ENCODE peak calls at places on chromosomes 13 and 19, in seven cellular contexts. I is CD4-positive, alpha-beta T cell; P is HepG2; S is mammary epithelial cell; N is transverse colon; F is bronchial epithelial cell; V is WTC11. K is an unnamed sample.
A peak's percentile ranks its signal among the peaks of the same experiment; 100 is the strongest.

GRCh38 chr13:108214511-108215383 is 589 bp downstream of the LIG4 start:
- DNase-seq in V (peak; percentile 17), I (no peak), N (no peak), F (peak; percentile 26), S (peak; percentile 14), P (no peak), K (no peak)

GRCh38 chr19:39436350-39436716 is 584 bp upstream of the RPS16 start:
- DNase-seq in F (no peak), N (no peak), S (no peak), I (no peak), P (no peak), V (no peak), K (no peak)

GRCh38 chr13:100883453-100883852 is 208.9 kb upstream of the TMTC4 start:
- DNase-seq in I (no peak), S (no peak), N (no peak), P (peak; percentile 4), F (no peak), V (no peak), K (no peak)

GRCh38 chr13:79501538-79502232 is 20.7 kb downstream of the NDFIP2 start:
- DNase-seq in S (peak; percentile 23), V (no peak), P (no peak), I (no peak), N (no peak), F (peak; percentile 45), K (no peak)

GRCh38 chr19:2016041-2016807 is 710 bp upstream of the BTBD2 start:
- DNase-seq in V (peak; percentile 57), S (peak; percentile 66), F (peak; percentile 57), N (peak; percentile 84), P (peak; percentile 63), I (peak; percentile 42), K (peak; percentile 92)

GRCh38 chr13:30690282-30691188 is 44.8 kb upstream of the ALOX5AP start:
- DNase-seq in P (no peak), N (peak; percentile 74), S (peak; percentile 62), F (peak; percentile 63), I (peak; percentile 15), V (no peak), K (no peak)

GRCh38 chr19:4374451-4375163 is 25.7 kb downstream of the SH3GL1 start:
- DNase-seq in N (peak; percentile 70), P (peak; percentile 79), I (no peak), S (peak; percentile 74), V (no peak), F (peak; percentile 67), K (no peak)

GRCh38 chr13:94548382-94549240 is 47.3 kb downstream of the TGDS start:
- DNase-seq in I (peak; percentile 38), P (peak; percentile 49), F (peak; percentile 21), S (no peak), V (peak; percentile 73), N (peak; percentile 59), K (peak; percentile 71)

GRCh38 chr19:18894254-18895037 is 1.5 kb downstream of the CERS1 start:
- DNase-seq in V (peak; percentile 58), P (no peak), N (no peak), F (no peak), I (no peak), S (no peak), K (peak; percentile 66)

GRCh38 chr19:14369399-14370168 is 11.7 kb upstream of the ADGRE5 start:
- DNase-seq in V (no peak), P (no peak), N (peak; percentile 50), F (no peak), I (peak; percentile 88), S (no peak), K (peak; percentile 42)

GRCh38 chr19:30708416-30708815 is 336.2 kb downstream of the ZNF536 start:
- DNase-seq in F (no peak), S (no peak), P (no peak), I (no peak), N (no peak), V (no peak), K (no peak)

GRCh38 chr13:112071011-112071901 is 4.3 kb downstream of the SOX1 start:
- DNase-seq in F (no peak), V (no peak), S (no peak), N (no peak), I (no peak), P (no peak), K (no peak)

GRCh38 chr19:40584007-40584406 is 7.3 kb downstream of the SHKBP1 start:
- DNase-seq in V (no peak), N (no peak), F (peak; percentile 45), P (no peak), I (no peak), S (no peak), K (no peak)

GRCh38 chr19:17370026-17370587 is 7.0 kb downstream of the PLVAP start:
- DNase-seq in S (no peak), P (no peak), F (no peak), V (no peak), I (no peak), N (no peak), K (peak; percentile 66)

DNA sequence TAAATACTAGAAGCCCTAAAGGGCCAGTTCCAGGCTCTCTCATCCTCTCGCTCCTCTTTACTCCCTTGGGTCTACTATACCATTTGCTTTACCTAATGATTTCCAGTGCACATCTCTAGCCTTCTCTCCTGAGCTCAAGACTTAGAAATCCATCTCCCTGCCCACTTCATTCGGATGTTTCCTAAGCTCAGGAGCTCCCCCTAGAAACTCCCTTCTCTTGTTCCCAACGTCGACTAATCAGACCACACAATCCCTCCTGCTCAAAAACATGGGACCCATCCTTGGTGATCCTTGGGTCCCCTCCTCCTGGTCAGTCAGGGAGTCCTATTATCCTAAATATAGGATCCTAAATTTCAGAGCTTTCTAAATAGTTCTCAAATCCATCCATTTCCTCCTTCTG is 21.1 kb upstream of the STK24 start:
- DNase-seq in F (no peak), I (no peak), S (no peak), P (peak; percentile 24), V (no peak), N (no peak), K (no peak)
- TF ChIP-seq CTCF in F (no peak), I (no peak), S (no peak), P (peak; percentile 44), V (no peak), N (no peak), K (no peak)

DNA sequence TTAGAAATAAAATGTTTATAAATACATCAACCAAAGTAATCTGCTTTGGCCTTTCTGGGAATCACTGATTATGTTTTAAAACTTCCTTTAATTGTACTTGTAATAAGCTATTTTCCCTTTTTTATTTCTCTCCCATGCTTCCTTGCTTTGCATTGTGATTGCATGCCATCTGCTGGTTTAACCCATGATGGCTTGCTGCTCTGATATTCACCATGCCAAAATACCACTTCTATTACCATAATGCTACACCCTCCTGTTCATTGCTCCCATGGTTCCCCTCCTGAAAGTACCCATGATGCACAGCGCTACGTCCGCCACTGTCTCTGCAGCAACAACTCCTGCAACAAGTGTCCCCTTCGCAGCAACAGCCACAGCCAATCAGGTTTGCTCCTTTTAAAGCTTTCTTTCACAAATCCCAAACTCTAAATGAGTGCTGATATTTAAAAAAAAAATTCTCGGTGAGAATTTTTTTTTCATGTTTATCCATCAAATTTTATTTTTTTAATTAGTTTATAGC is 67.7 kb upstream of the RAP2A start:
- DNase-seq in F (no peak), S (no peak), N (no peak), P (no peak), I (no peak), V (no peak), K (no peak)
- TF ChIP-seq CTCF in F (no peak), S (no peak), N (no peak), P (no peak), I (no peak), V (no peak), K (peak; percentile 7)

DNA sequence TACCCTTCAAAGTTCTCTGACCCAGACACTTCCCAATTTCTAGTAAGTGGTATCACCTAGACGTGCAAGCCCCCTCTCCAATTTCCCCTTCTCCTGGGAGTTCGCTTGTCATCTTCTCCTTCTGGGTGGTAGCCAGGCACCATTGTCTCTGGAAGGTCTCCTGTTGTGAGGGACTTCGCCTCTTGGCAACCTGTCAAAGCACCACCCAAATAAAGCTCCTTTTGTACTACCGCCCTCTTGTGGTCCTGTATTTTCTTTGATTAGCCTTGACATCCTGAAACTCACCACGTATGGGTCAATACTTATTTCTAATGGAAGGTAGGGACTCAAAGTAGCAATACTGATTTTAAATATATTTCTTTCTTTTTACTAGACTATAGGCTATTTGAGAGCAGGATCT is 8.2 kb downstream of the GPC5 start:
- DNase-seq in F (peak; percentile 36), P (peak; percentile 79), S (peak; percentile 21), V (peak; percentile 53), I (no peak), N (no peak), K (peak; percentile 47)
- TF ChIP-seq CTCF in F (peak; percentile 35), P (peak; percentile 83), S (peak; percentile 49), V (peak; percentile 31), I (peak; percentile 50), N (no peak), K (peak; percentile 57)

DNA sequence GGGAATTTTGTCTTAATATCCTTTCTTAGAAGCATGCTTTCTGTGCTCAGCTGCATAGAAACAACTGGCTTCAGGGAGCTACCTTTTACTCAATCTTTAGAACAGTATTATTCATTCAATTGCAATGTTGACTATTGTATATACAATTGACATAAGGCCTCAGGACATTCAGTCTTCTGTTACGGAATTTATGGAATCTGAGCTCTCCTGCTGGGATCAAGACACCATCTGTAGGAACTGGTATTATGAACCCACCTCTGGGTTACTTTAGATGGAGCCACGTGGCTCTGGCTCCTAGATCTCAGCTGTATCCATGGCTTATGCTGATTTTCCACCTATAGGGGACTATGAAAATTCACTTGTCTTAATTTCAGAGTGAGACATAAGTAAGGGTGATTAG is 716.2 kb upstream of the GPC6 start:
- DNase-seq in P (no peak), S (peak; percentile 34), V (no peak), I (no peak), N (no peak), F (peak; percentile 68), K (no peak)
- TF ChIP-seq CTCF in P (no peak), S (no peak), V (no peak), I (no peak), N (no peak), F (no peak), K (no peak)

GRCh38 chr19:6802336-6803035 is 30.0 kb downstream of the VAV1 start:
- DNase-seq in V (no peak), F (peak; percentile 64), I (peak; percentile 68), S (no peak), P (no peak), N (peak; percentile 60), K (peak; percentile 62)
- TF ChIP-seq CTCF in V (no peak), F (no peak), I (no peak), S (no peak), P (no peak), N (no peak), K (peak; percentile 36)

K was measured in GM13977.